ENCODE peak calls at places on chromosome 20, in eight cellular contexts. F, Y, R, C, J, O, A and G are unnamed samples.

GRCh38 chr20:58094698-58095097 is 133.8 kb downstream of the ANKRD60 start:
- DNase-seq in F (no peak), Y (no peak), R (no peak), C (no peak), J (no peak), O (no peak), A (no peak), G (no peak)

GRCh38 chr20:22684763-22685443 is 100.5 kb upstream of the FOXA2 start:
- DNase-seq in F (no peak), Y (no peak), R (no peak), C (no peak), J (no peak), O (no peak), A (no peak), G (no peak)

GRCh38 chr20:12987261-12987660 is 21.5 kb upstream of the SPTLC3 start:
- DNase-seq in F (no peak), Y (no peak), R (no peak), C (no peak), J (no peak), O (no peak), A (no peak), G (no peak)

GRCh38 chr20:19777981-19778380 is 19.9 kb downstream of the RIN2 start:
- DNase-seq in F (no peak), Y (no peak), R (no peak), C (no peak), J (no peak), O (no peak), A (no peak), G (no peak)

GRCh38 chr20:50172347-50173013 is 18.1 kb upstream of the CEBPB start:
- DNase-seq in F (peak), Y (no peak), R (no peak), C (peak), J (peak), O (no peak), A (peak), G (peak)

GRCh38 chr20:59948828-59949720 is 8.9 kb downstream of the FAM217B start:
- DNase-seq in F (peak), Y (no peak), R (peak), C (no peak), J (no peak), O (peak), A (peak), G (peak)

GRCh38 chr20:17859616-17860232 is 108.9 kb downstream of the SNX5 start:
- DNase-seq in F (no peak), Y (peak), R (no peak), C (no peak), J (no peak), O (no peak), A (no peak), G (no peak)

GRCh38 chr20:48627737-48628128 is 200.1 kb downstream of the PREX1 start:
- DNase-seq in F (no peak), Y (no peak), R (no peak), C (no peak), J (no peak), O (no peak), A (no peak), G (no peak)

GRCh38 chr20:38201356-38201755 is 36.3 kb upstream of the TGM2 start:
- DNase-seq in F (peak), Y (no peak), R (no peak), C (peak), J (peak), O (peak), A (no peak), G (peak)

GRCh38 chr20:62742979-62743776 is 34.5 kb downstream of the NTSR1 start:
- DNase-seq in F (no peak), Y (no peak), R (no peak), C (no peak), J (no peak), O (no peak), A (no peak), G (no peak)

GRCh38 chr20:3696200-3696599 is 14.4 kb upstream of the ADAM33 start:
- DNase-seq in F (no peak), Y (no peak), R (peak), C (no peak), J (no peak), O (no peak), A (no peak), G (no peak)

GRCh38 chr20:34312024-34312460 is 8.9 kb upstream of the AHCY start:
- DNase-seq in F (no peak), Y (no peak), R (no peak), C (no peak), J (no peak), O (no peak), A (no peak), G (no peak)

GRCh38 chr20:44615169-44615791 is 32.9 kb downstream of the PKIG start:
- DNase-seq in F (no peak), Y (no peak), R (peak), C (no peak), J (no peak), O (no peak), A (no peak), G (no peak)

GRCh38 chr20:41145317-41145716 is 8.0 kb downstream of the PLCG1 start:
- DNase-seq in F (no peak), Y (no peak), R (no peak), C (no peak), J (no peak), O (no peak), A (no peak), G (no peak)

GRCh38 chr20:35238170-35238569 is 11.7 kb downstream of the MMP24 start:
- DNase-seq in F (no peak), Y (no peak), R (no peak), C (no peak), J (no peak), O (no peak), A (no peak), G (no peak)

GRCh38 chr20:40080059-40080652 is 608.9 kb downstream of the MAFB start:
- DNase-seq in F (no peak), Y (no peak), R (no peak), C (no peak), J (no peak), O (no peak), A (no peak), G (no peak)

GRCh38 chr20:41172296-41173140 is 35.2 kb downstream of the PLCG1 start:
- DNase-seq in F (no peak), Y (no peak), R (no peak), C (no peak), J (no peak), O (no peak), A (no peak), G (no peak)

GRCh38 chr20:53960586-53961386 is 109.6 kb downstream of the BCAS1 start:
- DNase-seq in F (no peak), Y (no peak), R (no peak), C (no peak), J (no peak), O (no peak), A (no peak), G (peak)

GRCh38 chr20:49803418-49803817 is 9.2 kb upstream of the SLC9A8 start:
- DNase-seq in F (no peak), Y (no peak), R (no peak), C (no peak), J (no peak), O (no peak), A (no peak), G (no peak)

GRCh38 chr20:45972500-45973183 is 639 bp upstream of the ZNF335 start:
- DNase-seq in F (peak), Y (no peak), R (no peak), C (peak), J (no peak), O (no peak), A (peak), G (no peak)

GRCh38 chr20:21548390-21549035 is 34.6 kb upstream of the NKX2-2 start:
- DNase-seq in F (no peak), Y (no peak), R (no peak), C (no peak), J (no peak), O (no peak), A (no peak), G (no peak)

GRCh38 chr20:54525906-54526596 is 50.7 kb downstream of the DOK5 start:
- DNase-seq in F (no peak), Y (no peak), R (no peak), C (no peak), J (no peak), O (no peak), A (no peak), G (no peak)

GRCh38 chr20:31966991-31967655 is 828 bp upstream of the XKR7 start:
- DNase-seq in F (no peak), Y (no peak), R (no peak), C (no peak), J (no peak), O (no peak), A (no peak), G (no peak)

GRCh38 chr20:22771706-22772105 is 187.3 kb upstream of the FOXA2 start:
- DNase-seq in F (no peak), Y (no peak), R (no peak), C (no peak), J (no peak), O (no peak), A (no peak), G (no peak)

GRCh38 chr20:8163543-8163942 is 31.5 kb downstream of the PLCB1 start:
- DNase-seq in F (no peak), Y (no peak), R (no peak), C (no peak), J (no peak), O (no peak), A (no peak), G (no peak)

GRCh38 chr20:62047666-62048345 is 17.9 kb downstream of the TAF4 start:
- DNase-seq in F (no peak), Y (no peak), R (no peak), C (no peak), J (no peak), O (no peak), A (no peak), G (no peak)

GRCh38 chr20:48189177-48189576 is 403.9 kb upstream of the SULF2 start:
- DNase-seq in F (peak), Y (no peak), R (peak), C (no peak), J (peak), O (no peak), A (no peak), G (peak)

GRCh38 chr20:59137532-59137931 is 26.1 kb upstream of the ZNF831 start:
- DNase-seq in F (no peak), Y (no peak), R (no peak), C (no peak), J (no peak), O (no peak), A (no peak), G (no peak)